ENCODE peak calls at places on chromosomes 2 and 18, in six cellular contexts. P is NAMALWA; S is activated CD4-positive, alpha-beta T cell treated with anti-CD3 and anti-CD28 coated beads, Interleukin-2, amount 50 U/mL, for 48 hours; K is OCI-M1; H is GM12865; N is Karpas-422. B is an unnamed sample.

GRCh38 chr2:96890252-96890651 is 20.4 kb upstream of the SEMA4C start:
- DNase-seq in P (no peak), S (no peak), K (no peak), H (no peak), N (no peak), B (no peak)

GRCh38 chr2:216689397-216689796 is 6.0 kb downstream of the IGFBP5 start:
- DNase-seq in P (no peak), S (no peak), K (no peak), H (no peak), N (no peak), B (no peak)

GRCh38 chr18:11995445-11996189 is 14.3 kb downstream of the IMPA2 start:
- DNase-seq in P (peak), S (peak), K (peak), H (peak), N (peak), B (peak)

GRCh38 chr2:171515672-171516298 is 6.5 kb upstream of the CYBRD1 start:
- DNase-seq in P (no peak), S (no peak), K (no peak), H (no peak), N (no peak), B (no peak)

GRCh38 chr2:218039171-218039570 is 29.9 kb upstream of the RUFY4 start:
- DNase-seq in P (no peak), S (no peak), K (no peak), H (no peak), N (no peak), B (no peak)

GRCh38 chr18:79182047-79182713 is 113.0 kb downstream of the ATP9B start:
- DNase-seq in P (no peak), S (no peak), K (no peak), H (no peak), N (no peak), B (no peak)

GRCh38 chr2:229765721-229766120 is 51.4 kb upstream of the DNER start:
- DNase-seq in P (no peak), S (no peak), K (no peak), H (no peak), N (no peak), B (no peak)

GRCh38 chr2:11701831-11702301 is 31.9 kb upstream of the NTSR2 start:
- DNase-seq in P (no peak), S (no peak), K (no peak), H (no peak), N (no peak), B (no peak)

GRCh38 chr2:17643031-17643615 is 102.6 kb downstream of the VSNL1 start:
- DNase-seq in P (no peak), S (no peak), K (peak), H (no peak), N (no peak), B (peak)

GRCh38 chr2:33322099-33322498 is 154.3 kb upstream of the RASGRP3 start:
- DNase-seq in P (no peak), S (no peak), K (no peak), H (no peak), N (no peak), B (no peak)

GRCh38 chr2:133377021-133377481 is 191.2 kb downstream of the NCKAP5 start:
- DNase-seq in P (no peak), S (no peak), K (no peak), H (no peak), N (no peak), B (no peak)

GRCh38 chr2:149747456-149747855 is 159.9 kb upstream of the MMADHC start:
- DNase-seq in P (no peak), S (no peak), K (no peak), H (no peak), N (no peak), B (no peak)

GRCh38 chr2:149617476-149617875 is 29.9 kb upstream of the MMADHC start:
- DNase-seq in P (no peak), S (no peak), K (no peak), H (no peak), N (no peak), B (no peak)

GRCh38 chr2:120617055-120617454 is 118.6 kb upstream of the GLI2 start:
- DNase-seq in P (no peak), S (no peak), K (no peak), H (no peak), N (no peak), B (no peak)

GRCh38 chr18:39571511-39571910 is 2005.9 kb upstream of the CELF4 start:
- DNase-seq in P (peak), S (no peak), K (peak), H (peak), N (peak), B (no peak)

GRCh38 chr2:102321954-102322719 is 10.8 kb downstream of the IL1RL1 start:
- DNase-seq in P (no peak), S (no peak), K (no peak), H (no peak), N (no peak), B (no peak)

GRCh38 chr2:26652361-26653041 is 11.3 kb upstream of the CIB4 start:
- DNase-seq in P (no peak), S (no peak), K (no peak), H (no peak), N (no peak), B (no peak)

GRCh38 chr2:129396980-129397599 is 582.4 kb upstream of the RAB6C start:
- DNase-seq in P (peak), S (peak), K (peak), H (peak), N (peak), B (peak)

GRCh38 chr2:65722028-65722427 is 289.6 kb upstream of the SPRED2 start:
- DNase-seq in P (no peak), S (no peak), K (peak), H (no peak), N (no peak), B (no peak)

GRCh38 chr2:222494104-222494739 is 69.9 kb downstream of the SGPP2 start:
- DNase-seq in P (no peak), S (no peak), K (no peak), H (no peak), N (no peak), B (no peak)

GRCh38 chr18:13611616-13612110 is 114.7 kb downstream of the FAM210A start:
- DNase-seq in P (no peak), S (no peak), K (no peak), H (no peak), N (no peak), B (peak)

GRCh38 chr2:18047114-18047695 is 168.7 kb downstream of the KCNS3 start:
- DNase-seq in P (no peak), S (no peak), K (peak), H (no peak), N (no peak), B (no peak)

GRCh38 chr18:74190086-74190485 is 41.8 kb downstream of the TIMM21 start:
- DNase-seq in P (no peak), S (no peak), K (no peak), H (no peak), N (no peak), B (no peak)

GRCh38 chr18:65567372-65567771 is 183.4 kb upstream of the CDH7 start:
- DNase-seq in P (peak), S (no peak), K (peak), H (no peak), N (no peak), B (no peak)

GRCh38 chr2:20593072-20594034 is 57.5 kb downstream of the HS1BP3 start:
- DNase-seq in P (no peak), S (no peak), K (peak), H (no peak), N (no peak), B (no peak)

GRCh38 chr2:213848631-213849030 is 562.2 kb upstream of the VWC2L start:
- DNase-seq in P (no peak), S (no peak), K (peak), H (no peak), N (no peak), B (no peak)

GRCh38 chr2:223460774-223461211 is 141.4 kb downstream of the SCG2 start:
- DNase-seq in P (no peak), S (no peak), K (no peak), H (no peak), N (no peak), B (no peak)